ENCODE peak calls at places on chromosomes 13 and 19, in four cellular contexts. X is tibial nerve, W is breast epithelium, Q is ovary. S is an unnamed sample.

GRCh38 chr19:31664096-31664495 is 314.9 kb upstream of the TSHZ3 start:
- DNase-seq in W (no peak), X (no peak), Q (no peak), S (no peak)

GRCh38 chr13:34857561-34857960 is 84.5 kb upstream of the NBEA start:
- DNase-seq in X (no peak), Q (no peak), W (no peak), S (no peak)

GRCh38 chr19:13103961-13104847 is 1.5 kb upstream of the LYL1 start:
- DNase-seq in W (no peak), X (no peak), Q (peak; percentile 63), S (peak; percentile 46)

GRCh38 chr19:6828698-6829633 is 56.5 kb downstream of the VAV1 start:
- DNase-seq in X (no peak), W (no peak), Q (no peak), S (peak; percentile 56)

GRCh38 chr13:102724923-102725322 is 30.1 kb upstream of the METTL21C start:
- DNase-seq in X (no peak), W (no peak), Q (no peak), S (no peak)

GRCh38 chr19:47280183-47280797 is 5.6 kb downstream of the INAFM1 start:
- DNase-seq in W (no peak), Q (no peak), X (no peak), S (peak; percentile 40)

GRCh38 chr13:58906329-58907007 is 1257.3 kb downstream of the DIAPH3 start:
- DNase-seq in Q (no peak), X (no peak), W (no peak), S (no peak)

GRCh38 chr13:43232866-43233265 is 209.5 kb downstream of the DNAJC15 start:
- DNase-seq in X (no peak), Q (no peak), W (no peak), S (no peak)

GRCh38 chr13:109867766-109868165 is 81.4 kb upstream of the IRS2 start:
- DNase-seq in W (no peak), Q (no peak), X (no peak), S (no peak)

GRCh38 chr19:38455031-38455430 is 21.5 kb downstream of the RYR1 start:
- DNase-seq in X (no peak), Q (no peak), W (no peak), S (no peak)

GRCh38 chr13:114061047-114061446 is 71.4 kb downstream of the RASA3 start:
- DNase-seq in W (no peak), X (no peak), Q (no peak), S (no peak)

GRCh38 chr13:114059946-114060860 is 72.2 kb downstream of the RASA3 start:
- DNase-seq in Q (no peak), W (no peak), X (no peak), S (no peak)

GRCh38 chr13:114062341-114062740 is 70.1 kb downstream of the RASA3 start:
- DNase-seq in Q (no peak), W (no peak), X (no peak), S (no peak)

GRCh38 chr13:114062754-114063153 is 69.7 kb downstream of the RASA3 start:
- DNase-seq in X (no peak), W (no peak), Q (no peak), S (no peak)

DNA sequence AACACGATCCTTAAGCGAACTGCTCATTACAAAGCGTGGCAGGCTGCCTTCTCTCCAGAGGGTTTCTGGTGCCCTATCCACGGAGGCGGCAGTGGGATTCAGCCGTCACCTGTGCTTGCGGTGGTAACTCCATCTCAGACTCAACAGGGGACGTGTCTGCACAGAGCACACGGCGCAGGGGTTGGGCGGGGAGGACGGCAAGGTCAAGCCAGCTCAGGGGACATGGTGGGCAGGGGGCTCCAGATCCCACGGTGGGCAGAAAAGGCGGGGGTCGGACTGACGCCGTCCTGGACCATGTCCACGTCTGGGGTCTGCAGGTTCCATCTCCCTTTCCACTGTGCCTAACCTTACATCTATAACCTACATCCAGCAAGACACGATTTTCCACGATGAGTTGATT is 70.7 kb downstream of the RASA3 start:
- DNase-seq in W (no peak), X (no peak), Q (no peak), S (no peak)
- H3K4me1 ChIP-seq in W (peaks cover 27% of the 10 kb centered on the region), X (peaks cover 55% of the 10 kb centered on the region), Q (peaks cover 17% of the 10 kb centered on the region), S (peaks cover 26% of the 10 kb centered on the region)

GRCh38 chr19:21147540-21147939 is 5.7 kb downstream of the ZNF431 start:
- DNase-seq in X (no peak), W (no peak), Q (no peak), S (no peak)
- H3K36me3 ChIP-seq in X (no peaks in the 10 kb centered on the region), W (no peaks in the 10 kb centered on the region), Q (no peaks in the 10 kb centered on the region), S (no peaks in the 10 kb centered on the region)

GRCh38 chr19:1830978-1831377 is 17.3 kb downstream of the REXO1 start:
- DNase-seq in W (no peak), X (no peak), Q (no peak), S (no peak)

GRCh38 chr19:1830568-1830967 is 17.7 kb downstream of the REXO1 start:
- DNase-seq in X (no peak), W (no peak), Q (no peak), S (no peak)

GRCh38 chr19:1832046-1832663 is 16.1 kb downstream of the REXO1 start:
- DNase-seq in X (no peak), W (no peak), Q (no peak), S (no peak)

GRCh38 chr19:1836458-1837221 is 11.6 kb downstream of the REXO1 start:
- DNase-seq in Q (no peak), W (no peak), X (no peak), S (no peak)

GRCh38 chr19:1833540-1833939 is 14.7 kb downstream of the REXO1 start:
- DNase-seq in W (no peak), X (no peak), Q (peak; percentile 71), S (peak; percentile 93)
- TF ChIP-seq POLR2A in W (no peak), X (no peak), Q (no peak), S (no peak)

GRCh38 chr13:24685314-24685713 is 5.1 kb downstream of the ATP12A start:
- DNase-seq in W (no peak), X (no peak), Q (no peak), S (no peak)
- H3K4me1 ChIP-seq in W (peaks cover 3% of the 10 kb centered on the region), X (peaks cover 22% of the 10 kb centered on the region), Q (peaks cover 1% of the 10 kb centered on the region), S (peaks cover 11% of the 10 kb centered on the region)

GRCh38 chr19:18119243-18120105 is 21.9 kb downstream of the MAST3 start:
- DNase-seq in W (no peak), X (no peak), Q (no peak), S (no peak)
- H3K36me3 ChIP-seq in W (no peaks in the 10 kb centered on the region), X (peaks cover 4% of the 10 kb centered on the region), Q (no peaks in the 10 kb centered on the region), S (no peaks in the 10 kb centered on the region)

GRCh38 chr19:35739275-35740107 is 2.8 kb downstream of the IGFLR1 start:
- DNase-seq in W (no peak), X (no peak), Q (peak; percentile 62), S (no peak)

GRCh38 chr19:35742121-35742724 is at the start of gene IGFLR1:
- DNase-seq in X (no peak), Q (no peak), W (no peak), S (no peak)

GRCh38 chr19:35740108-35740422 is 2.2 kb downstream of the IGFLR1 start:
- DNase-seq in Q (no peak), X (no peak), W (no peak), S (no peak)

GRCh38 chr19:35741216-35741541 is 1.1 kb downstream of the IGFLR1 start:
- DNase-seq in Q (no peak), W (no peak), X (no peak), S (no peak)

GRCh38 chr19:35740423-35741215 is 1.6 kb downstream of the IGFLR1 start:
- DNase-seq in X (peak; percentile 97), Q (peak; percentile 99), W (peak; percentile 97), S (peak; percentile 99)
- TF ChIP-seq POLR2A in X (peak; percentile 43), Q (peak; percentile 75), W (no peak), S (no peak)

DNA sequence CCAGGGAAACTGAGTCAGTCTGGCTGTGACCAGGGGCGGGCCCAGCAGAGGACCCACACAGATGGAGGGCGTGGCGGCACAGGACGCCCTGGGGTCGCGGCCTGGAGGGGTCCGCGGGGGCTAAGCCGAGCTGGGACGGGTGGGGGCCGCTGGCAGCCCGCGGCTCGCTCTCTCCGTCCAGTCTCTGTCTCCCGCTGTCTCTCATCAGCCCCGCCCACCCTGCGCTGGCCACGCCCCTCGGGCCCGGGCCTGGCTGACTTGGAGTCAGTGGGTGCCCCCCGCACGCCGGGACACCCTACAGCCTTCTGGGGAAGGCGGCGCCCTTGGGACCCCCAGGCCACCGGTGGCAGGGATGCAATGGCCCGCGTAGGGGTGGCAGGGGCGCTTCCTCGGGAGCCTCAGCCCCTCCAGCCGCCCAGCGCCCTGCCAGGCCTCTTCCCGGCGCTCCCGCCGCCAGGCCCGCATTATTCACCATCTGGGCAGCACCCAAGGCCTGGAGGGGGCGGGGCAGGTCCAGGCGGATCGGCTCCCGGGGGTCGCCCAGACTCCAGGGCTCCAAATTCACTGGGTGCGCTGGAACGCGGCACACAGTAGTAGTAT is at the start of gene TBXA2R:
- DNase-seq in X (peak; percentile 78), Q (peak; percentile 88), W (no peak), S (peak; percentile 84)
- H3K4me1 ChIP-seq in X (peaks cover 41% of the 10 kb centered on the region), Q (peaks cover 9% of the 10 kb centered on the region), W (peaks cover 7% of the 10 kb centered on the region), S (peaks cover 34% of the 10 kb centered on the region)

S was measured in testis.